ENCODE peak calls at places on chromosomes 6 and 20, in ten cellular contexts. A, Y, H, J, Q, K, X, L, P and R are unnamed samples.

GRCh38 chr6:110590821-110591351 is 114.5 kb upstream of the SLC22A16 start:
- DNase-seq in A (no peak), Y (peak; percentile 71), H (no peak), J (no peak), Q (no peak), K (no peak), X (no peak), L (no peak), P (no peak), R (no peak)

GRCh38 chr20:38790210-38791053 is 15.1 kb upstream of the PPP1R16B start:
- DNase-seq in A (no peak), Y (peak; percentile 38), H (peak; percentile 46), J (no peak), Q (peak; percentile 47), K (no peak), X (no peak), L (no peak), P (peak; percentile 61), R (no peak)

GRCh38 chr6:41413250-41413649 is 77.8 kb downstream of the NCR2 start:
- DNase-seq in A (no peak), Y (no peak), H (no peak), J (no peak), Q (no peak), K (no peak), X (peak; percentile 30), L (no peak), P (no peak), R (no peak)

GRCh38 chr20:59068534-59068933 is 25.9 kb upstream of the PRELID3B start:
- DNase-seq in A (no peak), Y (no peak), H (no peak), J (no peak), Q (no peak), K (no peak), X (no peak), L (no peak), P (no peak), R (no peak)

GRCh38 chr20:62889411-62889810 is 27.8 kb upstream of the TCFL5 start:
- DNase-seq in A (no peak), Y (no peak), H (no peak), J (no peak), Q (no peak), K (no peak), X (no peak), L (no peak), P (no peak), R (no peak)

GRCh38 chr6:106339334-106340029 is 13.9 kb upstream of the ATG5 start:
- DNase-seq in A (peak; percentile 54), Y (peak; percentile 70), H (peak; percentile 86), J (no peak), Q (peak; percentile 46), K (no peak), X (peak; percentile 28), L (peak; percentile 73), P (peak; percentile 82), R (peak; percentile 57)

GRCh38 chr6:5128351-5128750 is 43.2 kb downstream of the PPP1R3G start:
- DNase-seq in A (no peak), Y (no peak), H (no peak), J (no peak), Q (no peak), K (no peak), X (no peak), L (no peak), P (no peak), R (no peak)

GRCh38 chr20:24722586-24722985 is 226.5 kb upstream of the CST7 start:
- DNase-seq in A (no peak), Y (no peak), H (no peak), J (no peak), Q (no peak), K (no peak), X (no peak), L (no peak), P (no peak), R (no peak)

GRCh38 chr6:157273756-157274088 is 49.6 kb downstream of the TMEM242 start:
- DNase-seq in A (peak; percentile 35), Y (peak; percentile 9), H (peak; percentile 70), J (peak; percentile 47), Q (peak; percentile 41), K (no peak), X (peak; percentile 60), L (peak; percentile 12), P (peak; percentile 88), R (no peak)

GRCh38 chr6:132797975-132798819 is at the start of gene SLC18B1:
- DNase-seq in A (peak; percentile 60), Y (peak; percentile 26), H (no peak), J (peak; percentile 60), Q (peak; percentile 36), K (no peak), X (peak; percentile 45), L (peak; percentile 58), P (peak; percentile 83), R (peak; percentile 51)

GRCh38 chr6:19465240-19465639 is 371.9 kb upstream of the ID4 start:
- DNase-seq in A (no peak), Y (no peak), H (no peak), J (no peak), Q (no peak), K (no peak), X (no peak), L (peak; percentile 5), P (no peak), R (no peak)

GRCh38 chr20:4160761-4161305 is 145.5 kb upstream of the RNF24 start:
- DNase-seq in A (no peak), Y (peak; percentile 54), H (no peak), J (peak; percentile 47), Q (peak; percentile 37), K (no peak), X (no peak), L (peak; percentile 62), P (no peak), R (no peak)

GRCh38 chr20:62837790-62838458 is 21.1 kb downstream of the COL9A3 start:
- DNase-seq in A (peak; percentile 81), Y (no peak), H (no peak), J (no peak), Q (peak; percentile 68), K (no peak), X (no peak), L (peak; percentile 73), P (no peak), R (peak; percentile 90)

GRCh38 chr6:159106627-159107241 is 61.9 kb upstream of the TAGAP start:
- DNase-seq in A (peak; percentile 92), Y (peak; percentile 40), H (peak; percentile 30), J (no peak), Q (peak; percentile 33), K (no peak), X (peak; percentile 49), L (peak; percentile 87), P (peak; percentile 90), R (peak; percentile 50)
- H3K4me3 ChIP-seq in A (peak overlapping the region; percentile 7), Y (no peak overlapping the region), H (no peak overlapping the region), J (no peak overlapping the region), Q (no peak overlapping the region), K (no peak overlapping the region), X (no peak overlapping the region), L (no peak overlapping the region), P (no peak overlapping the region), R (no peak overlapping the region)

GRCh38 chr20:44087857-44088120 is 99.2 kb downstream of the JPH2 start:
- DNase-seq in A (no peak), Y (no peak), H (no peak), J (no peak), Q (no peak), K (no peak), X (no peak), L (no peak), P (no peak), R (no peak)
- TF ChIP-seq POLR2A in A (no peak), Y (no peak), H (no peak), J (no peak), Q (no peak), K (no peak), X (no peak), L (no peak), P (no peak), R (no peak)

DNA sequence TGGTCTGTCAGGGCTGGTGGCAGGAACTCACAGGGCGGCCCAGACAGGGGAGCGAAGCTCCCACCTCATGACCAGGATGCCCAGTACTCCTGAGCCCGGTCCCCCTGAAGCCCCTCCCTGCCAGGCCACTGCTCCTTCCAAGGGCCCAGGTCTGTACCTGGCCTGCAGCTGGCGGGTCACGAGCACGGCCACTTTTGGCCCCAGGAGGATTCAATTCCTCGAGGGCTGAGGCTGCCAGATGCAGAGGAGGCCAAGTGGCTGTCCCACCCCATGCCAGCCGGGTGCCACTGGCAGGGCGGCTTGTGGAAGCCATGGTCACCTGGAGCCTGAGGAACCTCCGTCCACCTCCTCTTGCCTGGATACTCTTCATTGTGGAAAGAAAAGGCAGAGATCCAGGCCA is 17.4 kb downstream of the PMEPA1 start:
- DNase-seq in A (no peak), Y (no peak), H (no peak), J (no peak), Q (no peak), K (no peak), X (no peak), L (no peak), P (no peak), R (no peak)
- H3K4me1 ChIP-seq in A (peaks cover 52% of the 10 kb centered on the region), Y (peaks cover 5% of the 10 kb centered on the region), H (peaks cover 100% of the 10 kb centered on the region), J (peaks cover 21% of the 10 kb centered on the region), Q (no peaks in the 10 kb centered on the region), K (peaks cover 39% of the 10 kb centered on the region), X (peaks cover 15% of the 10 kb centered on the region), L (peaks cover 87% of the 10 kb centered on the region), P (no peaks in the 10 kb centered on the region), R (peaks cover 68% of the 10 kb centered on the region)

GRCh38 chr6:155419161-155419560 is 36.5 kb downstream of the NOX3 start:
- DNase-seq in A (no peak), Y (peak; percentile 35), H (no peak), J (no peak), Q (no peak), K (no peak), X (no peak), L (no peak), P (no peak), R (no peak)

GRCh38 chr6:155420492-155420891 is 35.1 kb downstream of the NOX3 start:
- DNase-seq in A (no peak), Y (no peak), H (no peak), J (no peak), Q (no peak), K (no peak), X (no peak), L (no peak), P (no peak), R (no peak)

GRCh38 chr6:155417454-155417853 is 38.2 kb downstream of the NOX3 start:
- DNase-seq in A (no peak), Y (peak; percentile 16), H (no peak), J (no peak), Q (no peak), K (no peak), X (no peak), L (no peak), P (no peak), R (no peak)

GRCh38 chr6:155415953-155416352 is 39.7 kb downstream of the NOX3 start:
- DNase-seq in A (no peak), Y (no peak), H (no peak), J (no peak), Q (no peak), K (no peak), X (no peak), L (no peak), P (no peak), R (no peak)

DNA sequence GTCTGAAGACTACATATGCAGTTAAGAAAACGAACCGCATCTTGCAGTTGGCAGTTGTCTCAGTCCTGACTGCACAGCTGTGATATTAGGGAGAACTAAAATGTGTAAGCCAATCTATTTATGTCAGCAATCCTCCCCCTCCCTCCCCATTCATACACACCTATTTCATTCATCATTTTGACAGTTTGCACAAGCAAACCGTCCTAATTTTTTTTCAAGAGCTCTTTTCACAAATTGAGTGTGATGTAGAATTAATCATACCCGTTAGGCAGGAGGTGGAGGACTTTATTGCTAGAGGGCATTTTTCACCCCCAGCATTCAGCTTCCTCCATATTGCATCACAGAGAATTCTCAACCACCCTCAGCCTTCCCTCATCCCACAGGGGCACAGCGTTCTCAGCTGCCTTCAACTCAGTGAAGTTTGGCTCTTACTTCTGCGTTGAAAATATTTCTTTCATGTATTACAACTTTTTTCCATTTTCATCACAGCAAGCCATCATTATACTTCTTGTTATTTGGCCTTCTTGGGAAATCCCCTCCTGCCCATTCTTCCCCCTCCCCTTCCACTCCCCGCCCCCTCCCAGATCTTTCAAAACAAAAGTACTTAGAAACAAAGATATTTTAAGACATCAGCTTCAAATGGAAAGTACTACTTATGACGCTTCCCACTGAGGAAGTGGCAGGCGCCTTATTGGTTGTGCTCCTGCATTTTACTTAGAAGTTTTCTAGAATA is 37.5 kb downstream of the NOX3 start:
- DNase-seq in A (no peak), Y (peak; percentile 65), H (no peak), J (peak; percentile 22), Q (no peak), K (no peak), X (peak; percentile 48), L (peak; percentile 17), P (no peak), R (no peak)
- H3K4me3 ChIP-seq in A (peak overlapping the region; percentile 7), Y (peak overlapping the region; percentile 16), H (no peak overlapping the region), J (no peak overlapping the region), Q (no peak overlapping the region), K (no peak overlapping the region), X (no peak overlapping the region), L (no peak overlapping the region), P (no peak overlapping the region), R (no peak overlapping the region)